ENCODE peak calls at places on chromosomes 7 and 10, in nine cellular contexts. R is posterior vena cava; V is activated CD4-positive, alpha-beta T cell treated with anti-CD3 and anti-CD28 coated beads, Interleukin-2, amount 10 ng/mL, durations not matched to agents 7 days and 5 days; N is iPS-NIHi11; Q is Calu3; M is SK-MEL-5; Z is ELR; E is HuH-7; P is lung microvascular endothelial cell. K is an unnamed sample.

GRCh38 chr10:43939389-43939938 is 290.8 kb upstream of the ZNF32 start:
- DNase-seq in V (no peak), R (no peak), N (no peak), P (no peak), M (no peak), Z (no peak), Q (no peak), E (no peak), K (no peak)

GRCh38 chr7:76216683-76217082 is 15.0 kb downstream of the SRRM3 start:
- DNase-seq in Q (no peak), E (no peak), N (no peak), Z (no peak), V (no peak), P (no peak), R (no peak), M (no peak), K (no peak)

GRCh38 chr7:143363011-143363937 is 761 bp upstream of the FAM131B start:
- DNase-seq in R (no peak), E (no peak), V (no peak), Z (no peak), Q (no peak), P (no peak), N (no peak), M (no peak), K (no peak)

GRCh38 chr7:102106625-102107024 is 180.0 kb upstream of the SH2B2 start:
- DNase-seq in V (no peak), R (no peak), M (no peak), Q (no peak), Z (no peak), E (no peak), P (no peak), N (no peak), K (peak; percentile 17)

GRCh38 chr7:80526472-80526871 is 14.6 kb upstream of the GNAT3 start:
- DNase-seq in P (no peak), M (no peak), Z (no peak), E (no peak), R (no peak), V (no peak), Q (no peak), N (no peak), K (no peak)

GRCh38 chr7:4479367-4480039 is 202.6 kb upstream of the FOXK1 start:
- DNase-seq in Q (peak; percentile 74), V (peak; percentile 31), N (peak; percentile 82), E (peak; percentile 64), M (peak; percentile 94), R (peak; percentile 44), P (peak; percentile 67), Z (peak; percentile 51), K (no peak)

GRCh38 chr10:119273413-119273812 is 66.0 kb downstream of the GRK5 start:
- DNase-seq in N (no peak), M (no peak), P (no peak), R (peak; percentile 20), E (no peak), Q (no peak), Z (no peak), V (no peak), K (no peak)

GRCh38 chr10:48507933-48508830 is 96.7 kb downstream of the ARHGAP22 start:
- DNase-seq in M (no peak), R (no peak), V (no peak), N (no peak), Q (no peak), Z (peak; percentile 28), P (peak; percentile 52), E (no peak), K (no peak)

GRCh38 chr10:7626283-7626682 is 40.5 kb downstream of the ITIH5 start:
- DNase-seq in V (no peak), M (no peak), N (no peak), E (no peak), R (no peak), P (no peak), Z (no peak), Q (peak; percentile 23), K (no peak)

GRCh38 chr10:14093735-14094484 is 236.8 kb downstream of the FRMD4A start:
- DNase-seq in P (peak; percentile 61), R (no peak), Q (peak; percentile 14), Z (peak; percentile 74), E (peak; percentile 25), N (peak; percentile 34), V (no peak), M (peak; percentile 65), K (no peak)

GRCh38 chr7:71752171-71752935 is 620.4 kb downstream of the GALNT17 start:
- DNase-seq in M (peak; percentile 56), R (no peak), P (peak; percentile 27), Q (peak; percentile 68), N (peak; percentile 94), Z (no peak), E (peak; percentile 93), V (peak; percentile 38), K (no peak)

GRCh38 chr7:31783221-31783620 is 96.2 kb downstream of the PPP1R17 start:
- DNase-seq in V (no peak), E (no peak), Q (no peak), P (no peak), M (no peak), N (no peak), R (no peak), Z (no peak), K (no peak)